ENCODE peak calls at places on chromosomes 1 and 21, in five cellular contexts. V, N, L, O and P are unnamed samples.

GRCh38 chr21:33541756-33542639 is at the start of gene GART:
- DNase-seq in V (peak; percentile 47), N (peak; percentile 92), L (peak; percentile 77), O (peak; percentile 90), P (peak; percentile 86)

GRCh38 chr1:224185208-224185607 is 2.2 kb downstream of the DEGS1 start:
- DNase-seq in V (no peak), N (no peak), L (no peak), O (no peak), P (no peak)

GRCh38 chr1:98210064-98210463 is 289.2 kb upstream of the DPYD start:
- DNase-seq in V (no peak), N (peak; percentile 50), L (peak; percentile 97), O (no peak), P (peak; percentile 95)

GRCh38 chr1:159091547-159092397 is 15.2 kb upstream of the AIM2 start:
- DNase-seq in V (no peak), N (peak; percentile 84), L (no peak), O (peak; percentile 87), P (peak; percentile 83)

GRCh38 chr1:157596384-157596783 is 1.5 kb downstream of the FCRL4 start:
- DNase-seq in V (no peak), N (no peak), L (no peak), O (no peak), P (no peak)

GRCh38 chr21:16420086-16420724 is 690.4 kb downstream of the USP25 start:
- DNase-seq in V (no peak), N (peak; percentile 14), L (no peak), O (no peak), P (peak; percentile 83)

GRCh38 chr1:68116643-68117235 is 66.3 kb upstream of the DIRAS3 start:
- DNase-seq in V (no peak), N (peak; percentile 59), L (peak; percentile 37), O (peak; percentile 49), P (peak; percentile 61)

GRCh38 chr1:181094813-181095212 is 6.3 kb downstream of the IER5 start:
- DNase-seq in V (no peak), N (peak; percentile 94), L (peak; percentile 40), O (no peak), P (peak; percentile 77)

GRCh38 chr1:111904478-111905218 is 84.8 kb downstream of the KCND3 start:
- DNase-seq in V (no peak), N (peak; percentile 7), L (no peak), O (no peak), P (peak; percentile 21)

GRCh38 chr1:173024543-173024942 is 26.2 kb downstream of the TNFSF18 start:
- DNase-seq in V (no peak), N (no peak), L (no peak), O (no peak), P (no peak)

GRCh38 chr1:55088413-55088812 is 49.1 kb downstream of the PCSK9 start:
- DNase-seq in V (no peak), N (no peak), L (no peak), O (no peak), P (no peak)

GRCh38 chr1:42173961-42174715 is 9.6 kb upstream of the GUCA2A start:
- DNase-seq in V (no peak), N (peak; percentile 75), L (no peak), O (no peak), P (no peak)

GRCh38 chr21:34520769-34521508 is 8.9 kb upstream of the KCNE1 start:
- DNase-seq in V (no peak), N (no peak), L (no peak), O (peak; percentile 91), P (no peak)

GRCh38 chr1:191839891-191840290 is 318.4 kb upstream of the RGS18 start:
- DNase-seq in V (no peak), N (no peak), L (no peak), O (no peak), P (no peak)

GRCh38 chr1:5754817-5755551 is 237.2 kb downstream of the NPHP4 start:
- DNase-seq in V (no peak), N (no peak), L (no peak), O (no peak), P (no peak)

GRCh38 chr1:205325334-205325884 is 3.9 kb upstream of the NUAK2 start:
- DNase-seq in V (peak; percentile 19), N (peak; percentile 75), L (peak; percentile 75), O (peak; percentile 66), P (peak; percentile 79)

GRCh38 chr1:223682502-223682901 is 17.0 kb upstream of the CAPN8 start:
- DNase-seq in V (no peak), N (peak; percentile 17), L (no peak), O (no peak), P (no peak)

GRCh38 chr1:232319106-232319505 is 310.8 kb downstream of the SIPA1L2 start:
- DNase-seq in V (no peak), N (no peak), L (no peak), O (no peak), P (no peak)

GRCh38 chr1:31848381-31848897 is 32.6 kb upstream of the SPOCD1 start:
- DNase-seq in V (no peak), N (no peak), L (no peak), O (no peak), P (no peak)

GRCh38 chr1:61997123-61997522 is 197.5 kb upstream of the L1TD1 start:
- DNase-seq in V (no peak), N (no peak), L (no peak), O (no peak), P (no peak)

GRCh38 chr1:218479436-218480115 is 134.4 kb downstream of the TGFB2 start:
- DNase-seq in V (no peak), N (peak; percentile 67), L (peak; percentile 66), O (no peak), P (peak; percentile 95)

GRCh38 chr1:24080131-24080530 is 31.8 kb downstream of the MYOM3 start:
- DNase-seq in V (no peak), N (no peak), L (no peak), O (no peak), P (no peak)

GRCh38 chr1:226121587-226122400 is 59.3 kb downstream of the H3-3A start:
- DNase-seq in V (peak; percentile 22), N (peak; percentile 70), L (peak; percentile 60), O (peak; percentile 85), P (peak; percentile 44)

GRCh38 chr1:24899581-24900485 is 30.2 kb downstream of the RUNX3 start:
- DNase-seq in V (no peak), N (no peak), L (no peak), O (peak; percentile 24), P (no peak)

GRCh38 chr1:23216771-23217420 is 406 bp downstream of the HTR1D start:
- DNase-seq in V (no peak), N (peak; percentile 20), L (no peak), O (peak; percentile 22), P (no peak)

GRCh38 chr1:220970311-220970710 is 91.1 kb downstream of the HLX start:
- DNase-seq in V (no peak), N (peak; percentile 20), L (no peak), O (no peak), P (peak; percentile 49)

GRCh38 chr1:186605762-186606350 is 74.4 kb downstream of the PTGS2 start:
- DNase-seq in V (no peak), N (peak; percentile 80), L (peak; percentile 37), O (peak; percentile 58), P (peak; percentile 71)

GRCh38 chr1:213268221-213268620 is 217.2 kb downstream of the RPS6KC1 start:
- DNase-seq in V (no peak), N (peak; percentile 44), L (peak; percentile 53), O (no peak), P (peak; percentile 76)

GRCh38 chr1:12527564-12527963 is 90.4 kb downstream of the DHRS3 start:
- DNase-seq in V (no peak), N (no peak), L (no peak), O (no peak), P (no peak)

GRCh38 chr1:53519412-53519811 is 60.2 kb downstream of the DMRTB1 start:
- DNase-seq in V (no peak), N (no peak), L (no peak), O (no peak), P (peak; percentile 68)

GRCh38 chr1:94033849-94034248 is 87.1 kb downstream of the ABCA4 start:
- DNase-seq in V (no peak), N (peak; percentile 50), L (no peak), O (no peak), P (no peak)

GRCh38 chr1:211811848-211812247 is 18.7 kb downstream of the LPGAT1 start:
- DNase-seq in V (no peak), N (no peak), L (no peak), O (no peak), P (no peak)

GRCh38 chr1:83746234-83746633 is 252.7 kb downstream of the TTLL7 start:
- DNase-seq in V (no peak), N (no peak), L (no peak), O (no peak), P (no peak)

GRCh38 chr1:151003175-151003574 is 3.5 kb downstream of the MINDY1 start:
- DNase-seq in V (no peak), N (no peak), L (no peak), O (peak; percentile 83), P (no peak)

GRCh38 chr1:3740038-3740437 is 12.2 kb upstream of the CCDC27 start:
- DNase-seq in V (no peak), N (no peak), L (no peak), O (no peak), P (no peak)

GRCh38 chr1:47968489-47968888 is 28.7 kb downstream of the TRABD2B start:
- DNase-seq in V (no peak), N (no peak), L (no peak), O (no peak), P (no peak)

GRCh38 chr1:113153116-113153803 is 80.3 kb downstream of the LRIG2 start:
- DNase-seq in V (no peak), N (peak; percentile 13), L (no peak), O (no peak), P (peak; percentile 50)